ENCODE peak calls at places on chromosomes 13 and 19, in six cellular contexts. I, U, C, G, Q and T are unnamed samples.

GRCh38 chr19:16342002-16342715 is 17.5 kb downstream of the KLF2 start:
- DNase-seq in G (no peak), C (no peak), I (no peak), U (no peak), Q (no peak), T (no peak)

GRCh38 chr19:40632311-40633036 is 31.3 kb downstream of the LTBP4 start:
- DNase-seq in U (no peak), Q (no peak), G (no peak), C (no peak), I (no peak), T (no peak)

GRCh38 chr19:48121909-48122371 is 11.3 kb upstream of the PLA2G4C start:
- DNase-seq in I (no peak), U (peak), Q (no peak), C (peak), G (no peak), T (no peak)

GRCh38 chr13:20826810-20827560 is 53.2 kb upstream of the EEF1AKMT1 start:
- DNase-seq in Q (no peak), I (no peak), C (peak), U (no peak), G (no peak), T (no peak)

GRCh38 chr13:19845758-19846157 is 17.7 kb downstream of the ZMYM5 start:
- DNase-seq in U (peak), G (no peak), I (no peak), C (peak), Q (no peak), T (peak)

GRCh38 chr19:48745208-48745995 is 1.3 kb downstream of the IZUMO1 start:
- DNase-seq in I (no peak), G (peak), U (peak), Q (peak), C (peak), T (no peak)

GRCh38 chr19:40702337-40703012 is 12.0 kb upstream of the NUMBL start:
- DNase-seq in G (no peak), C (no peak), I (no peak), Q (no peak), U (no peak), T (no peak)

GRCh38 chr13:84925443-84925842 is 873.8 kb downstream of the SLITRK6 start:
- DNase-seq in I (no peak), Q (no peak), C (peak), U (no peak), G (no peak), T (no peak)

GRCh38 chr19:38951187-38951586 is 20.4 kb downstream of the MRPS12 start:
- DNase-seq in G (no peak), Q (no peak), U (no peak), I (no peak), C (no peak), T (no peak)

GRCh38 chr13:59533561-59534337 is 630.0 kb downstream of the DIAPH3 start:
- DNase-seq in Q (no peak), U (no peak), C (peak), I (no peak), G (no peak), T (no peak)

GRCh38 chr13:20193924-20194631 is 1.3 kb upstream of the GJB2 start:
- DNase-seq in C (peak), Q (no peak), U (no peak), I (no peak), G (no peak), T (no peak)

GRCh38 chr13:79451500-79451962 is 29.4 kb upstream of the NDFIP2 start:
- DNase-seq in C (peak), G (no peak), I (peak), U (peak), Q (no peak), T (peak)

GRCh38 chr13:82614086-82614485 is 1268.2 kb downstream of the SLITRK1 start:
- DNase-seq in I (no peak), C (peak), U (no peak), G (no peak), Q (no peak), T (no peak)

GRCh38 chr13:104984296-104984818 is 1551.1 kb downstream of the EFNB2 start:
- DNase-seq in C (peak), Q (peak), I (no peak), U (no peak), G (no peak), T (no peak)

GRCh38 chr19:4970558-4971423 is 1.9 kb downstream of the KDM4B start:
- DNase-seq in G (no peak), U (peak), Q (no peak), C (peak), I (no peak), T (no peak)

GRCh38 chr19:47540748-47541147 is 25.9 kb upstream of the NAPA start:
- DNase-seq in C (no peak), G (no peak), Q (no peak), U (no peak), I (no peak), T (peak)

GRCh38 chr13:111177081-111177711 is 62.1 kb downstream of the ARHGEF7 start:
- DNase-seq in Q (peak), G (no peak), I (peak), C (peak), U (peak), T (no peak)

GRCh38 chr19:33032218-33032781 is 32.4 kb downstream of the RHPN2 start:
- DNase-seq in I (no peak), G (peak), U (no peak), C (no peak), Q (no peak), T (no peak)

GRCh38 chr13:114211446-114211845 is 23.3 kb upstream of the CDC16 start:
- DNase-seq in U (no peak), C (no peak), G (no peak), I (no peak), Q (no peak), T (no peak)

DNA sequence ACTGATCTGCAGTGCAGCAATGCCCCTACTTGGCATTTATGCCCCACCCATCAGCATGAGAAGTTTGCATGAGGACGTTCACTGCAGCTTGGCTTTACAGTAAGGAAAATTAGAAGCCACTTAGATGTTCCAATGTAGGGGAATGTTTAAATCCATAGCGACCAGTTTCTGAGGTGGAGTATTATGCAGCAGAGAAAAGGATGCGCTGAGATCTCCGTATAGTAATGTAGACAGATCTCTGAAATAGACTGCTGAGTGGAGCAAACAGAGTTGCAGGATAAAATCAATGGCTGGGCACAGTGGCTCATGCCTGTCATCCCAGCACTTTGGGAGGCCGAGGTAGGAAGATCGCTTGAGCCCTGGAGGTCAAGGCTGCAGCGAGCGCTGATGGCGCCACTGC is 10.1 kb downstream of the PGPEP1 start:
- DNase-seq in Q (no peak), U (no peak), I (no peak), C (no peak), G (no peak), T (no peak)
- H3K4me3 ChIP-seq in Q (no peak), U (no peak), I (no peak), C (no peak), G (no peak), T (no peak)

GRCh38 chr13:89925107-89925506 is 1422.4 kb upstream of the MIR17HG start:
- DNase-seq in G (no peak), C (peak), I (no peak), Q (no peak), U (no peak), T (no peak)
- TF ChIP-seq CTCF in G (peak), C (peak), I (peak), Q (no peak), U (no peak), T (no peak)

GRCh38 chr13:26474286-26474685 is 83.2 kb upstream of the WASF3 start:
- DNase-seq in I (no peak), G (no peak), U (no peak), Q (no peak), C (no peak), T (no peak)

GRCh38 chr13:26476111-26476743 is 81.3 kb upstream of the WASF3 start:
- DNase-seq in Q (peak), G (no peak), C (no peak), I (no peak), U (no peak), T (no peak)

GRCh38 chr13:26477681-26478080 is 79.8 kb upstream of the WASF3 start:
- DNase-seq in I (no peak), Q (no peak), G (no peak), U (no peak), C (no peak), T (no peak)

GRCh38 chr13:26475176-26476110 is 82.0 kb upstream of the WASF3 start:
- DNase-seq in U (no peak), I (no peak), G (no peak), Q (no peak), C (no peak), T (no peak)

DNA sequence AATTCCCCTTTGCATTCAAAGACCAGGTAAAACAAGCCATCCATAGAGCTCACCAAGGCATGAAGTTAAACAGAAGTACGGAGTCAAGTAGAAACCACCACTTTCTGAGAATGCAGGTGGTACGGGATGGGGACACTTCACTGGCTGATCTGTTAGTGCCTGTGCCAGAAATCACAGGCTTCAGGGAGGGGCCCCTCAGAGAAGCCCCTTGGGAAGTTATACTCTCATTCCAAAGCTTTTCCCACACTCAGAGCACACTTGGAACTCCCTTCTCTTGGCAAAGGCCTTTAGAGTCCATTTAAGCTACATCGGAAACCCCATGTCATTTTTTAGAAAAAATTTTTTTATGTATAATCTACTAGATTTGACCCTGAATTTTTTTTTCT is 80.7 kb upstream of the WASF3 start:
- DNase-seq in I (no peak), C (no peak), U (no peak), Q (no peak), G (no peak), T (no peak)
- H3K4me3 ChIP-seq in I (peak), C (no peak), U (no peak), Q (no peak), G (no peak), T (no peak)

GRCh38 chr19:55112781-55113569 is 4.5 kb downstream of the PPP1R12C start:
- DNase-seq in G (peak), Q (no peak), I (no peak), U (no peak), C (no peak), T (no peak)
- TF ChIP-seq CTCF in G (peak), Q (no peak), I (no peak), U (no peak), C (no peak), T (no peak)

DNA sequence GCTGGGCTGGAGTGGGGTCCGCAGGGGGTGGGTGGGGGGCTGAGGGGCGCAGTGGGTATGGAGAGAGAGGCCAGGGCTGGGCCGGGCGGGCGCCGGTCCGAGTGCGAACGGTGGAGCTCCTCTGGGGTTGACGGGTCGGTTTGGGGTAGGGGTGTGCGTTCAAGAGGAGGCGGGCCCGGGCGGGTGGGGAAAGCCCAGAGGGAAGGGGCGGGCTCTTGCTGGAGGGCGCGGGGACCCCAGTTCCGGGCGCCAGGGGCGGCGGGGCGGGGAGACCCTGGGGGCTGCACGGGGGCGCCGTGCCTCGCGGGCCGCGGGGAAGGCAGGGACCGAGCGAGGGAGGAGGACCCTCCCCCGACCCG is 8.0 kb upstream of the SHISA7 start:
- DNase-seq in Q (no peak), U (no peak), C (no peak), I (no peak), G (no peak), T (no peak)
- H3K4me3 ChIP-seq in Q (peak), U (no peak), C (no peak), I (no peak), G (peak), T (no peak)

GRCh38 chr19:8449830-8450229 is 5.1 kb downstream of the HNRNPM start:
- DNase-seq in I (no peak), G (no peak), C (no peak), U (no peak), Q (no peak), T (no peak)
- TF ChIP-seq CTCF in I (no peak), G (no peak), C (no peak), U (no peak), Q (no peak), T (no peak)

GRCh38 chr13:68369739-68370138 is 1139.6 kb upstream of the PCDH9 start:
- DNase-seq in G (no peak), Q (no peak), U (no peak), I (no peak), C (no peak), T (no peak)

GRCh38 chr13:68368922-68369321 is 1138.8 kb upstream of the PCDH9 start:
- DNase-seq in Q (no peak), G (no peak), I (no peak), C (no peak), U (no peak), T (no peak)
- H3K4me3 ChIP-seq in Q (no peak), G (no peak), I (no peak), C (no peak), U (no peak), T (no peak)

GRCh38 chr19:36379510-36379819 is 464 bp upstream of the ZFP14 start:
- DNase-seq in Q (no peak), G (no peak), U (no peak), I (no peak), C (no peak), T (no peak)

GRCh38 chr19:36377541-36378178 is 1.3 kb downstream of the ZFP14 start:
- DNase-seq in Q (no peak), I (no peak), G (no peak), U (no peak), C (no peak), T (no peak)

GRCh38 chr19:36373638-36374156 is 5.3 kb downstream of the ZFP14 start:
- DNase-seq in Q (no peak), U (no peak), I (no peak), G (no peak), C (no peak), T (no peak)

GRCh38 chr19:36378625-36379509 is at the start of gene ZFP14:
- DNase-seq in I (peak), Q (peak), U (peak), G (peak), C (peak), T (peak)
- TF ChIP-seq CTCF in I (no peak), Q (peak), U (peak), G (peak), C (peak), T (peak)